ENCODE peak calls at places on chromosome 16, in five cellular contexts. N is activated T-cell treated with anti-CD3 and anti-CD28 coated beads, Interleukin-2, amount 50 U/mL, for 24 hours; Y is caudate nucleus; U is effector memory CD8-positive, alpha-beta T cell; X is foreskin fibroblast. W is an unnamed sample.

GRCh38 chr16:81094771-81095251 is 1.4 kb downstream of the GCSH start:
- DNase-seq in N (no peak), Y (no peak), U (no peak), X (peak), W (no peak)

GRCh38 chr16:67736858-67737257 is 17.7 kb upstream of the GFOD2 start:
- DNase-seq in N (no peak), Y (no peak), U (no peak), X (no peak), W (no peak)

GRCh38 chr16:1960665-1961630 is 1.6 kb downstream of the NDUFB10 start:
- DNase-seq in N (peak), Y (no peak), U (peak), X (peak), W (no peak)

GRCh38 chr16:1941162-1941923 is 1.7 kb downstream of the MSRB1 start:
- DNase-seq in N (no peak), Y (no peak), U (no peak), X (no peak), W (no peak)

GRCh38 chr16:70579648-70580630 is 56.3 kb downstream of the SF3B3 start:
- DNase-seq in N (no peak), Y (no peak), U (no peak), X (no peak), W (no peak)

GRCh38 chr16:10485698-10486382 is 94.6 kb downstream of the EMP2 start:
- DNase-seq in N (no peak), Y (no peak), U (no peak), X (no peak), W (no peak)

GRCh38 chr16:16167927-16168326 is 55.4 kb downstream of the ABCC6 start:
- DNase-seq in N (no peak), Y (no peak), U (no peak), X (no peak), W (no peak)

GRCh38 chr16:49283376-49284049 is 1.9 kb upstream of the CBLN1 start:
- DNase-seq in N (no peak), Y (no peak), U (no peak), X (no peak), W (no peak)

GRCh38 chr16:20844054-20844453 is 37.7 kb downstream of the REXO5 start:
- DNase-seq in N (no peak), Y (no peak), U (no peak), X (no peak), W (no peak)

W was measured in naive B cell.